ENCODE peak calls at places on chromosomes 1 and 21, in seven cellular contexts. F is K562, W is HCT116, M is HepG2, Z is SK-N-SH, S is GM12878, E is H1. C is an unnamed sample.

GRCh38 chr1:171740987-171741871 is 636 bp downstream of the VAMP4 start:
- DNase-seq in W (no peak), M (peak; percentile 36), F (peak; percentile 84), S (peak; percentile 30), E (no peak), Z (peak; percentile 55), C (peak; percentile 29)

GRCh38 chr1:19618428-19618827 is 25.7 kb upstream of the NBL1 start:
- DNase-seq in W (no peak), Z (no peak), E (no peak), M (no peak), F (no peak), S (no peak), C (no peak)

GRCh38 chr1:159928491-159929050 is 3.3 kb upstream of the TAGLN2 start:
- DNase-seq in S (no peak), E (no peak), W (no peak), M (no peak), F (no peak), Z (no peak), C (no peak)

GRCh38 chr1:99326215-99326949 is 62.1 kb downstream of the PLPPR4 start:
- DNase-seq in M (peak; percentile 13), W (no peak), F (no peak), E (no peak), S (no peak), Z (no peak), C (peak; percentile 6)

GRCh38 chr1:39898648-39899603 is 2.8 kb downstream of the MYCL start:
- DNase-seq in E (no peak), W (peak; percentile 75), F (peak; percentile 95), M (peak; percentile 82), Z (peak; percentile 85), S (no peak), C (peak; percentile 75)

GRCh38 chr1:93061895-93062792 is 16.9 kb upstream of the MTF2 start:
- DNase-seq in E (no peak), S (no peak), F (peak; percentile 66), W (peak; percentile 47), M (peak; percentile 54), Z (peak; percentile 51), C (peak; percentile 57)

GRCh38 chr1:49333946-49334345 is 557.3 kb upstream of the BEND5 start:
- DNase-seq in E (no peak), S (no peak), Z (no peak), F (no peak), W (no peak), M (no peak), C (no peak)

GRCh38 chr1:53525595-53525994 is 66.4 kb downstream of the DMRTB1 start:
- DNase-seq in S (no peak), W (no peak), E (no peak), M (no peak), F (peak; percentile 21), Z (peak; percentile 66), C (no peak)

GRCh38 chr1:107964397-107965111 is 426 bp downstream of the VAV3 start:
- DNase-seq in F (no peak), W (no peak), S (no peak), Z (peak; percentile 7), M (no peak), E (no peak), C (peak; percentile 26)

GRCh38 chr1:162982364-162982763 is 86.8 kb upstream of the RGS4 start:
- DNase-seq in Z (no peak), M (no peak), S (no peak), W (no peak), F (no peak), E (no peak), C (no peak)

GRCh38 chr1:178885869-178886268 is 15.0 kb upstream of the ANGPTL1 start:
- DNase-seq in S (no peak), F (peak; percentile 38), Z (no peak), M (no peak), E (no peak), W (no peak), C (no peak)

GRCh38 chr1:178489399-178489798 is 7.4 kb downstream of the CLEC20A start:
- DNase-seq in F (no peak), S (no peak), E (no peak), M (no peak), Z (no peak), W (no peak), C (no peak)

GRCh38 chr1:227891955-227892871 is 55.5 kb downstream of the WNT9A start:
- DNase-seq in Z (peak; percentile 20), E (no peak), F (no peak), M (no peak), W (no peak), S (no peak), C (no peak)

GRCh38 chr1:49298304-49298703 is 521.6 kb upstream of the BEND5 start:
- DNase-seq in Z (no peak), W (no peak), S (no peak), M (no peak), F (no peak), E (no peak), C (peak; percentile 6)

GRCh38 chr1:229068266-229069043 is 202.5 kb upstream of the RAB4A start:
- DNase-seq in F (no peak), E (no peak), Z (no peak), S (no peak), W (no peak), M (no peak), C (no peak)

GRCh38 chr1:101203812-101204540 is 32.8 kb upstream of the S1PR1 start:
- DNase-seq in E (no peak), W (no peak), M (no peak), F (peak; percentile 23), S (no peak), Z (peak; percentile 30), C (no peak)

GRCh38 chr1:87632232-87632631 is 303.6 kb downstream of the LMO4 start:
- DNase-seq in M (no peak), W (no peak), Z (no peak), F (no peak), S (no peak), E (no peak), C (no peak)

GRCh38 chr21:29730281-29730680 is 209.5 kb downstream of the GRIK1 start:
- DNase-seq in W (no peak), Z (no peak), M (no peak), E (no peak), F (no peak), S (no peak), C (no peak)

GRCh38 chr1:182671779-182672486 is 12.5 kb downstream of the RGS8 start:
- DNase-seq in M (no peak), F (no peak), W (no peak), Z (peak; percentile 64), E (no peak), S (no peak), C (no peak)

GRCh38 chr21:45583831-45584509 is 41.7 kb upstream of the SLC19A1 start:
- DNase-seq in E (no peak), Z (no peak), M (no peak), W (no peak), S (no peak), F (no peak), C (no peak)
- TF ChIP-seq JUND in E (no peak), Z (no peak), M (no peak), W (no peak), S (no peak), F (no peak), C (no peak)

DNA sequence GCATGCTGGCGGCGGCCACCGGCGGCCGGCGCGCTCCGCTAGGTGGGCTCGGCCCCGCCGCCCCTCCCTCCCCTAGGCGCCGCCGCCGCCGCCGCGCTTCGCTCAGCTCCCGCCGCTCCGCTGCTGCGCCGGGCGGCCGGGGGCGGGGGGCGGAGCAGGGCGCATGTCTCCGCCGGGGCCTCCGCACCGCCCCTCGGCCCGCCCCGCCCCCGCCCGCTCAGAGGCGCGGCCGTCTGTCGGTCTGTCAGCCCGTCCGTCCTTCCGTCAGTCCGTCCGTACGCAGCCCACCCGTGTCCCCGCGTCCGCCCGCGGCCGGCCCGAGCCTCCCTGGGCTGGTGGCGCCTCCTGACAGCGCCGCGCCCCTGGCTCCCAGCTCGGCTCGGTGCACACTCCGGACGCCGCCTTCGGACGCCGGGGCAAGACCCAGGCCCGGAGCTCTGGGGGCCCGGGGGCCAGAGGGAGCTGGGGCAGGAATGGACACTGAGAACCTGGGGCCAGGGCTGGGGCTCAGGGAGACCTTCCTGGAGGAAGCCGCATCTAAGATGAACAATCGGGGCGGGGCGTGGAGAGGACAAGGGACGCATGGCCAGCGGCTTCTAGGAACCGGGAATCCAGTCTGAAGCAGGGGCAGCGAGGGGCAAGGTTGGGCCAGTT is at the start of gene GPR153:
- DNase-seq in W (no peak), S (no peak), Z (peak; percentile 90), M (no peak), F (peak; percentile 82), E (no peak), C (peak; percentile 39)
- TF ChIP-seq JUND in W (no peak), S (no peak), Z (no peak), M (no peak), F (no peak), E (no peak), C (no peak)

DNA sequence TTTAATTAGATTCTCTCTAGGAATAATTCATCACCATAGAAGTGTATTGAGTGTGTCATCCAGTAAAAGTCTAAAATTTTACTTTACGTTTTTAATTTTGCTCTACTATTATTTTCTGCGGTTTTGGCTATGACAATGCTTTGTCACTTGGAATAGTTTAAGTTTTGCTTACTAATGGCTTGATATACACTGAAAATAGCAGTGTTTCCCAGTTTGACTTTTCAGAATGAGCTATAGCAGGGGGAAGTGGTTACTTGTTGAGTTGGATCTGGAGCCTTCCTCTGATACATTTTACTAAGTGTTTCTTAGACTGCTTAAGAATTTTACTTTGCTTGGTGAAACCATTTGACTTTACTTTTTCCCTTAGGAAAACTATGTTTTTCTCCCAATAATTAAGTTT is 5.0 kb downstream of the DNAJC16 start:
- DNase-seq in M (no peak), S (no peak), Z (no peak), E (no peak), F (no peak), W (no peak), C (no peak)
- TF ChIP-seq JUND in M (no peak), S (no peak), Z (no peak), E (no peak), F (no peak), W (no peak), C (no peak)

GRCh38 chr1:3668585-3669300 is 16.4 kb downstream of the TP73 start:
- DNase-seq in E (no peak), F (peak; percentile 71), W (peak; percentile 49), M (peak; percentile 82), S (no peak), Z (no peak), C (peak; percentile 81)

GRCh38 chr1:3670823-3671251 is 18.5 kb downstream of the TP73 start:
- DNase-seq in S (no peak), M (no peak), W (no peak), F (no peak), Z (no peak), E (no peak), C (no peak)

GRCh38 chr1:3671371-3672180 is 19.3 kb downstream of the TP73 start:
- DNase-seq in F (peak; percentile 37), W (no peak), Z (no peak), S (no peak), E (no peak), M (no peak), C (no peak)

GRCh38 chr1:3669421-3669821 is 17.1 kb downstream of the TP73 start:
- DNase-seq in F (no peak), Z (no peak), S (no peak), M (no peak), W (no peak), E (no peak), C (no peak)

DNA sequence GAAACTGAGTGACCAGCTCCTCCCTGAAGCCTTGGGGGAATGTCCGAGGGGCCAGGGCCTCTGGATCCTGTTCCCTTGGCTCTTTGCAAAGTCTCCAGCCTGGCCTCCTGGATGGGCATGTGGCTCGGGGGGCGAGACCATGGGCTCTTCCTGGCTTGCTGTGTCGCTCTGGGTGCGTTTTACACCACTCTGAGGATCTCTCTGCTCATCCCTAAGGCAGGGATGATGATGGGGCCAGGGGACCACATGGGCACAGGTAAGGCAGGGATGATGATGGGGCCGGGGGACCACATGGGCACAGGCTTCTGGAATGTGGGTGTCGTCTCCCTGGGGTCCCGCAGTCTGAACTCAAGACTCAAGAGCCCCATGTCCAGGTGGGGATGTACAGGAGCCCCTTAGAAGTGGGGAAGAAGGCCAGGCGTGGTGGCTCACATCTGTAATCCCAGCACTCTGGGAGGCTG is 17.7 kb downstream of the TP73 start:
- DNase-seq in E (no peak), M (no peak), F (no peak), Z (no peak), W (no peak), S (no peak), C (no peak)
- TF ChIP-seq JUND in E (no peak), M (no peak), F (no peak), Z (no peak), W (no peak), S (no peak), C (no peak)

C was measured in T47D.